ENCODE peak calls at places on chromosomes 3 and 15, in six cellular contexts. X, U, K, C, P and B are unnamed samples.

GRCh38 chr15:84552896-84553295 is 47.9 kb upstream of the ZSCAN2 start:
- DNase-seq in P (no peak), K (peak; percentile 28), U (no peak), C (no peak), X (no peak), B (no peak)

GRCh38 chr3:135967867-135968266 is 2.3 kb downstream of the PPP2R3A start:
- DNase-seq in X (no peak), P (no peak), U (no peak), K (no peak), C (no peak), B (no peak)

GRCh38 chr15:62521396-62521795 is 356.3 kb upstream of the C2CD4B start:
- DNase-seq in X (no peak), U (no peak), P (no peak), K (no peak), C (no peak), B (no peak)

GRCh38 chr15:58870451-58870850 is 63.0 kb downstream of the SLTM start:
- DNase-seq in X (no peak), C (no peak), P (peak; percentile 44), U (no peak), K (no peak), B (no peak)

GRCh38 chr3:73674280-73674679 is 49.5 kb upstream of the PDZRN3 start:
- DNase-seq in K (peak; percentile 86), P (peak; percentile 30), X (no peak), C (no peak), U (no peak), B (no peak)

GRCh38 chr3:12400795-12401194 is 83.5 kb upstream of the TSEN2 start:
- DNase-seq in P (peak; percentile 79), U (no peak), K (peak; percentile 84), C (peak; percentile 21), X (no peak), B (no peak)

GRCh38 chr3:116005404-116005803 is 382.1 kb downstream of the GAP43 start:
- DNase-seq in K (peak; percentile 96), C (no peak), U (no peak), X (peak; percentile 73), P (peak; percentile 95), B (no peak)

GRCh38 chr15:66101715-66102395 is 151.7 kb downstream of the MEGF11 start:
- DNase-seq in C (no peak), P (no peak), U (no peak), X (no peak), K (no peak), B (no peak)

GRCh38 chr15:40830884-40831283 is 2.4 kb upstream of the PPP1R14D start:
- DNase-seq in P (no peak), U (peak; percentile 26), K (no peak), C (no peak), X (no peak), B (no peak)

GRCh38 chr3:31693346-31693745 is 160.6 kb downstream of the STT3B start:
- DNase-seq in K (no peak), P (no peak), X (no peak), C (no peak), U (no peak), B (no peak)

GRCh38 chr3:31699309-31699953 is 166.7 kb downstream of the STT3B start:
- DNase-seq in P (no peak), C (no peak), U (no peak), X (no peak), K (no peak), B (peak; percentile 4)

GRCh38 chr3:31696009-31696297 is 163.2 kb downstream of the STT3B start:
- DNase-seq in K (no peak), C (no peak), U (no peak), P (no peak), X (no peak), B (no peak)

GRCh38 chr3:31692714-31693113 is 160.0 kb downstream of the STT3B start:
- DNase-seq in X (no peak), C (no peak), P (no peak), K (no peak), U (no peak), B (no peak)

GRCh38 chr3:31695280-31696008 is 162.7 kb downstream of the STT3B start:
- DNase-seq in C (no peak), K (no peak), U (peak; percentile 15), X (no peak), P (no peak), B (peak; percentile 9)
- TF ChIP-seq CTCF in C (peak; percentile 53), K (peak; percentile 25), U (no peak), X (no peak), P (peak; percentile 28), B (peak; percentile 24)

DNA sequence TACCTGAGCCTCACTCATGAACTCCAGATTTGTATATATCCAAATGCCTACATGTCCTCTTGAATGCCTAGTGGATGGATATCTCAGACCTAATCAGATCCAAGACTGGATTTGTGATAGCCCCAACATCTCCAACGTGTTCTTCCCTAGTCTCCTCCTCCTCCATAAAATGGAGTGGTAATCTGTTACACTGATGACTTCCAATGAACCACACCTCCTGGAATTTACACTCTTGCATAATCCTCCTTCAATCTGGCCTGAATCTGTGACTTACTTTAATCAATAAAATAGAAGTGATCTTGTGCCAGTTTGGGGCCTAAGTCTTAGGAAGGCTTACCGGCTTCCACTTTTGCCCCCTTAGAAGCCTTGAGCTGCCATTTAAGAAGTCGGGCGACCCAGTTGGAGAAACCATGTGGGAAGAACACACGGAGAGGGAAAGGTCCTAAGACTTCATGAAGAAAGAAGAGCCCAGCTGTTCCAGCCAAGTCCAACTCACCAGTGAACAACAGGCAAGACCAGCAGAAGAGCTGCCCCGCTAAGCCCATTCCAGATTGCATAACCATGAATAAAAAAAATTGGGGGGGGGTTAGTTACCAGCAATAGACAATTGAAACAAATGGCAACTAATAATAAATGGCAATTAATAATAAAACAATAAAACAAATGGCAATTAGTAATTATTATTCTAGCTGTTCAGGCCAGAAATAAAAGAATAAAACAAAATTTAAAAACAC is 164.3 kb downstream of the STT3B start:
- DNase-seq in U (no peak), C (no peak), X (no peak), P (no peak), K (no peak), B (no peak)
- TF ChIP-seq CTCF in U (no peak), C (no peak), X (no peak), P (no peak), K (no peak), B (no peak)

GRCh38 chr3:13461169-13462124 is 18.7 kb upstream of the HDAC11 start:
- DNase-seq in X (peak; percentile 33), K (peak; percentile 27), P (peak; percentile 37), C (peak; percentile 66), U (peak; percentile 94), B (peak; percentile 83)
- TF ChIP-seq CTCF in X (peak; percentile 58), K (peak; percentile 74), P (peak; percentile 66), C (peak; percentile 91), U (peak; percentile 97), B (peak; percentile 74)

GRCh38 chr3:126959921-126960603 is 22.9 kb upstream of the PLXNA1 start:
- DNase-seq in K (peak; percentile 71), U (peak; percentile 22), C (no peak), X (peak; percentile 68), P (peak; percentile 59), B (no peak)
- TF ChIP-seq CTCF in K (peak; percentile 60), U (no peak), C (no peak), X (no peak), P (peak; percentile 70), B (no peak)

GRCh38 chr3:118734664-118735063 is 300.0 kb downstream of the IGSF11 start:
- DNase-seq in C (no peak), X (no peak), U (no peak), K (no peak), P (no peak), B (no peak)

GRCh38 chr3:118740722-118741290 is 293.8 kb downstream of the IGSF11 start:
- DNase-seq in X (no peak), C (no peak), P (no peak), K (no peak), U (no peak), B (no peak)

GRCh38 chr3:118736107-118736506 is 298.5 kb downstream of the IGSF11 start:
- DNase-seq in C (no peak), P (no peak), U (no peak), X (no peak), K (no peak), B (no peak)
- TF ChIP-seq CTCF in C (no peak), P (no peak), U (no peak), X (no peak), K (no peak), B (no peak)